ENCODE peak calls at places on chromosomes 6 and 20, in ten cellular contexts. Z, K, A, B, Y, R, I, L, H and F are unnamed samples.

GRCh38 chr6:165847407-165848098 is 184.5 kb upstream of the PDE10A start:
- DNase-seq in Z (no peak), K (no peak), A (no peak), B (no peak), Y (peak), R (no peak), I (no peak), L (no peak), H (no peak), F (peak)

GRCh38 chr20:10427060-10427692 is 6.8 kb downstream of the MKKS start:
- DNase-seq in Z (peak), K (peak), A (peak), B (peak), Y (peak), R (peak), I (peak), L (peak), H (peak), F (peak)

GRCh38 chr6:43738877-43739641 is 31.0 kb upstream of the VEGFA start:
- DNase-seq in Z (no peak), K (no peak), A (no peak), B (no peak), Y (no peak), R (no peak), I (no peak), L (no peak), H (no peak), F (peak)

GRCh38 chr6:3813150-3813780 is 35.9 kb upstream of the FAM50B start:
- DNase-seq in Z (no peak), K (no peak), A (peak), B (peak), Y (no peak), R (no peak), I (no peak), L (no peak), H (peak), F (peak)

GRCh38 chr6:150485559-150486517 is 113.8 kb upstream of the PLEKHG1 start:
- DNase-seq in Z (no peak), K (no peak), A (no peak), B (no peak), Y (no peak), R (no peak), I (no peak), L (no peak), H (no peak), F (no peak)

GRCh38 chr6:156828280-156828703 is 51.1 kb downstream of the ARID1B start:
- DNase-seq in Z (no peak), K (no peak), A (peak), B (peak), Y (peak), R (peak), I (no peak), L (no peak), H (no peak), F (no peak)

GRCh38 chr20:31517373-31517772 is 3.1 kb downstream of the HM13 start:
- DNase-seq in Z (peak), K (peak), A (peak), B (peak), Y (peak), R (no peak), I (no peak), L (no peak), H (no peak), F (peak)

GRCh38 chr6:170000071-170000843 is 248.8 kb downstream of the ERMARD start:
- DNase-seq in Z (no peak), K (no peak), A (no peak), B (no peak), Y (no peak), R (no peak), I (no peak), L (no peak), H (no peak), F (no peak)

GRCh38 chr6:129748212-129748900 is 38.4 kb upstream of the ARHGAP18 start:
- DNase-seq in Z (no peak), K (peak), A (peak), B (no peak), Y (peak), R (peak), I (peak), L (peak), H (no peak), F (peak)

GRCh38 chr20:51132286-51132810 is 109.4 kb upstream of the KCNG1 start:
- DNase-seq in Z (no peak), K (no peak), A (peak), B (no peak), Y (no peak), R (no peak), I (no peak), L (no peak), H (no peak), F (no peak)

GRCh38 chr6:108874470-108875160 is 26.4 kb downstream of the ARMC2 start:
- DNase-seq in Z (no peak), K (no peak), A (peak), B (no peak), Y (peak), R (peak), I (peak), L (no peak), H (no peak), F (no peak)

GRCh38 chr6:82680192-82680591 is 316.6 kb downstream of the TPBG start:
- DNase-seq in Z (no peak), K (no peak), A (no peak), B (no peak), Y (no peak), R (no peak), I (no peak), L (no peak), H (no peak), F (no peak)

GRCh38 chr6:34414999-34415858 is 10.6 kb downstream of the RPS10 start:
- DNase-seq in Z (no peak), K (peak), A (peak), B (no peak), Y (peak), R (no peak), I (peak), L (peak), H (peak), F (peak)

GRCh38 chr20:38127011-38127621 is 38.0 kb downstream of the TGM2 start:
- DNase-seq in Z (no peak), K (no peak), A (peak), B (peak), Y (peak), R (no peak), I (no peak), L (no peak), H (no peak), F (peak)

GRCh38 chr20:32110173-32110704 is 725 bp downstream of the TM9SF4 start:
- DNase-seq in Z (no peak), K (no peak), A (no peak), B (no peak), Y (peak), R (no peak), I (no peak), L (no peak), H (no peak), F (no peak)

GRCh38 chr6:155115893-155116570 is 120.9 kb downstream of the TIAM2 start:
- DNase-seq in Z (no peak), K (no peak), A (no peak), B (no peak), Y (no peak), R (no peak), I (no peak), L (no peak), H (no peak), F (no peak)